ENCODE peak calls at places on chromosomes 6 and 20, in nine cellular contexts. O is B cell, D is CD14-positive monocyte, M is OCI-LY7, C is GM12878, Y is AG04450, H is fibroblast of lung, T is A549, W is nephron progenitor cell. V is an unnamed sample.

GRCh38 chr6:32604434-32604877 is 14.8 kb upstream of the HLA-DRB1 start:
- DNase-seq in O (no peak), D (no peak), M (no peak), C (peak; percentile 82), Y (no peak), H (no peak), T (no peak), W (no peak), V (peak; percentile 56)

GRCh38 chr20:20017852-20018245 is 687 bp downstream of the NAA20 start:
- DNase-seq in O (no peak), D (no peak), M (peak; percentile 40), C (no peak), Y (no peak), H (no peak), T (peak; percentile 33), W (no peak), V (no peak)

GRCh38 chr6:53115741-53116140 is 32.9 kb downstream of the GCM1 start:
- DNase-seq in O (no peak), D (no peak), M (no peak), C (no peak), Y (no peak), H (no peak), T (no peak), W (no peak), V (no peak)

GRCh38 chr20:25285856-25286798 is 38.2 kb downstream of the PYGB start:
- DNase-seq in O (peak; percentile 24), D (peak; percentile 48), M (no peak), C (no peak), Y (no peak), H (no peak), T (no peak), W (no peak), V (no peak)

GRCh38 chr6:53483423-53484353 is 61.2 kb downstream of the GCLC start:
- DNase-seq in O (peak; percentile 53), D (no peak), M (peak; percentile 7), C (no peak), Y (no peak), H (peak; percentile 27), T (no peak), W (no peak), V (no peak)

GRCh38 chr6:94813806-94814205 is 763.5 kb upstream of the MANEA start:
- DNase-seq in O (no peak), D (no peak), M (no peak), C (no peak), Y (no peak), H (no peak), T (no peak), W (no peak), V (no peak)

GRCh38 chr20:9835302-9835701 is 3.6 kb downstream of the PAK5 start:
- DNase-seq in O (no peak), D (no peak), M (no peak), C (no peak), Y (no peak), H (no peak), T (no peak), W (no peak), V (no peak)

GRCh38 chr6:85126448-85127178 is 323.3 kb upstream of the NT5E start:
- DNase-seq in O (no peak), D (no peak), M (peak; percentile 8), C (no peak), Y (no peak), H (peak; percentile 51), T (peak; percentile 35), W (peak; percentile 77), V (no peak)

GRCh38 chr6:139126255-139126654 is 8.6 kb upstream of the HECA start:
- DNase-seq in O (no peak), D (no peak), M (no peak), C (no peak), Y (peak; percentile 55), H (peak; percentile 89), T (no peak), W (no peak), V (no peak)

GRCh38 chr6:64890609-64891008 is 816.4 kb downstream of the EYS start:
- DNase-seq in O (no peak), D (no peak), M (no peak), C (no peak), Y (no peak), H (peak; percentile 58), T (no peak), W (no peak), V (no peak)

GRCh38 chr20:49887828-49888340 is 27.4 kb downstream of the SPATA2 start:
- DNase-seq in O (no peak), D (peak; percentile 43), M (no peak), C (no peak), Y (no peak), H (no peak), T (no peak), W (no peak), V (no peak)

GRCh38 chr6:80214436-80215022 is 108.1 kb downstream of the BCKDHB start:
- DNase-seq in O (no peak), D (no peak), M (peak; percentile 33), C (no peak), Y (peak; percentile 13), H (peak; percentile 76), T (peak; percentile 23), W (peak; percentile 25), V (peak; percentile 8)

GRCh38 chr20:38982291-38982690 is 20.1 kb downstream of the DHX35 start:
- DNase-seq in O (no peak), D (no peak), M (no peak), C (no peak), Y (no peak), H (no peak), T (no peak), W (no peak), V (no peak)

GRCh38 chr6:79413562-79414002 is 123.6 kb downstream of the LCA5 start:
- DNase-seq in O (no peak), D (no peak), M (no peak), C (no peak), Y (peak; percentile 1), H (peak; percentile 85), T (no peak), W (no peak), V (no peak)

GRCh38 chr6:41239467-41240159 is 11.5 kb downstream of the TREML4 start:
- DNase-seq in O (no peak), D (no peak), M (no peak), C (no peak), Y (no peak), H (no peak), T (no peak), W (peak; percentile 53), V (no peak)
- TF ChIP-seq CTCF in O (no peak), D (no peak), M (no peak), C (no peak), Y (no peak), H (no peak), T (no peak), W (no peak), V (no peak)

GRCh38 chr6:66930559-66931290 is 1223.7 kb upstream of the EYS start:
- DNase-seq in O (no peak), D (no peak), M (no peak), C (no peak), Y (peak; percentile 21), H (peak; percentile 88), T (no peak), W (no peak), V (no peak)

GRCh38 chr6:66931787-66932186 is 1224.8 kb upstream of the EYS start:
- DNase-seq in O (no peak), D (no peak), M (no peak), C (no peak), Y (no peak), H (no peak), T (no peak), W (no peak), V (no peak)

DNA sequence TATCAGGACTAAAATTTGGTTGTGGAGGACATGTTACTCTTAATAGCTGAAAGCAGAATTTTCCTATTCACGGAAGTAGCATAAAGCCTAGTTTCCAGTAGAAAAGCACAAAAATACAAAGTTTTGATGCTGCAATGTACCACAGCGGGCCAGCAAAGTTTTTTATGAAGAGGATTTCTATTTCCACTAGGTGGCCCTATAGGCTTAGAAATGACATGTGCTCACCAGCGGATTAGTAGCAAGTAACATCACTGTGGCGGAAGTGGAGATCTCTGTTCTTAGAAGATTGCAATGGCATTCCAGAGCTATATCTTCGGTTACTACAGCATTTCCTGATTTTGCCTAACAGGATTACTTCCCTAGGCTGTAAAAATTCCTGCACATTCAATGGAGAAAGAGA is 1219.0 kb upstream of the EYS start:
- DNase-seq in O (no peak), D (no peak), M (peak; percentile 2), C (no peak), Y (no peak), H (peak; percentile 27), T (no peak), W (no peak), V (no peak)
- TF ChIP-seq CTCF in O (no peak), D (no peak), M (peak; percentile 46), C (peak; percentile 21), Y (no peak), H (no peak), T (no peak), W (no peak), V (no peak)

DNA sequence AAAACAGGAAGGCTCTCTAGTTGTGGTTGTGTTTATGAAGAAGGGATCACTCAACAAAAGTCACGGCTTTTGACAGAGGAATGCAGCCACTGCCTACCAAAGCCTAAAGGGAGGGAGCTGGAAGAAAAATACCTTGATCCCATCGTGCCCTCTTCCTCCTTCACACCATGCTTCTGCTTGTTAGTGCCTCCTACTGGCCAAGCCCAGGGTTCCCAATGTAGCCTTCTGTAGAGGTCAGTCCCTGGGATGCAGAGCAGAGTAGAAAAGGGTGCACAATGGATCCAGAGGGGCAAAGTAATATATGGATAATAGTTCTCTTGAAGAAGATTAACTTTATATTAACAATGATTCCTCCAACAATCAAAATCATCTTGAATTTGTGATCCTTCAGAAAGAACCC is 293.5 kb upstream of the FERMT1 start:
- DNase-seq in O (no peak), D (no peak), M (no peak), C (no peak), Y (no peak), H (no peak), T (no peak), W (no peak), V (no peak)
- TF ChIP-seq CTCF in O (no peak), D (peak; percentile 6), M (peak; percentile 29), C (no peak), Y (no peak), H (no peak), T (no peak), W (peak; percentile 7), V (peak; percentile 36)

DNA sequence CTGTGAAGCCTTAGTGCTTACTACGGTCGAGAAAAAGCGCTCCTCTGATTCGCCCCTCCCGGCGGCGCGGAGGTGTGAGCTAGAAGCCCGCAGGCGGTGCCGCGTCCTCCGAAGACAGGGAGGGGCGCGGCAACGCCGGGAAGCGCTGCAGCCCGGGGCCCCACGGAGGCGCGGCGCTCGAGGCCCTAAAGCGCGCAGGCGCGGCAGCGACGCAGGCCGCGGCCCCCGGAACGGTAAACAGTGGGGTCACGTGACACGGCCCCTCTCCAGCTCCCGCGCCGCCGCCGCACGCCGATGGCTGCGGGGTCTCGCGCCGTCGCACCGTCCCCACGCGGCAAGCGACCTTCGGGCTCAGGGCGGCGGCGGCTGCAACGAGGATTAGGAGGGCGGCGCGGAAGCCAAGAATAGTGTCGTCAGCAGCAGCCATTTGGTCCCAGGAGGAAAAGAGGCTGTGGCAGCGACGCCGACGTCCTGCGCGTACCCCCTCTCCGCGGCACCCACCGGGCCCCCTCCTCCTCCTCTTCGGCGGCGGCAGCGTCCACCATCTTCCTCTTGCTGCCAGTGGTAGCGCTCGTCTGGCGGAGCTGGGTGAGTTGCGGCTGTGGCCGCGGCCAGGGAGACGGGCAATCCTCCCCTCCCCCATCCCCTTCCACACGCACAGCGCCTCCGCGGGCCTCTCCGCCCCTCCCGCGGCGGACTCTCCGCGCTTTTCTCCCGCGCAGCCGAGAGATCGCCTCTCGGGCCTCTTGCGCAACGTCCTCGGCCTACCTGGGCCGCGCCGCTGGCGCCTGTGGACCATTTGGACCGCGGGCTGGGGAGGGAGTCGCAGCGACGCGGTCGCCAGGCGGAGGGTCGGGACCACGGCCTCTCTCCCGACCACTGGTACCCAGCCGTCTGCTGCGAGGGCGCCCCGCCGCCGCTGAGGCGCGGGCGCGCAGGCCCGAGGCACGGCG is at the start of gene PHF3:
- DNase-seq in O (peak; percentile 89), D (peak; percentile 75), M (peak; percentile 96), C (peak; percentile 56), Y (peak; percentile 59), H (peak; percentile 89), T (peak; percentile 64), W (peak; percentile 91), V (peak; percentile 70)
- TF ChIP-seq CTCF in O (no peak), D (no peak), M (peak; percentile 42), C (no peak), Y (peak; percentile 25), H (no peak), T (no peak), W (no peak), V (peak; percentile 9)